ENCODE peak calls at places on chromosomes 6 and 20, in six cellular contexts. X, L, H, Y, F and B are unnamed samples.

GRCh38 chr20:51005214-51005613 is 17.7 kb downstream of the KCNG1 start:
- DNase-seq in L (no peak), F (no peak), Y (no peak), H (no peak), X (no peak), B (no peak)

GRCh38 chr6:109081516-109081915 is 13.1 kb downstream of the SESN1 start:
- DNase-seq in Y (no peak), H (no peak), X (no peak), L (no peak), F (no peak), B (no peak)

GRCh38 chr20:3539708-3540107 is 68.9 kb downstream of the ATRN start:
- DNase-seq in X (no peak), L (no peak), H (no peak), F (no peak), Y (no peak), B (peak)

GRCh38 chr6:161211380-161212035 is 62.4 kb downstream of the AGPAT4 start:
- DNase-seq in X (no peak), H (no peak), L (no peak), F (no peak), Y (no peak), B (no peak)

GRCh38 chr6:149213829-149214228 is 103.7 kb upstream of the TAB2 start:
- DNase-seq in H (peak), L (no peak), X (no peak), F (no peak), Y (no peak), B (no peak)

GRCh38 chr6:35497571-35498406 is 910 bp upstream of the TEAD3 start:
- DNase-seq in Y (peak), X (no peak), L (peak), F (peak), H (peak), B (peak)

GRCh38 chr6:33144373-33144772 is 47.9 kb downstream of the COL11A2 start:
- DNase-seq in F (no peak), H (no peak), L (no peak), Y (peak), X (no peak), B (no peak)

GRCh38 chr6:156033598-156033997 is 578.0 kb upstream of the NOX3 start:
- DNase-seq in H (no peak), L (no peak), Y (no peak), F (no peak), X (no peak), B (no peak)

GRCh38 chr6:156779206-156780116 is 2.3 kb downstream of the ARID1B start:
- DNase-seq in H (no peak), X (no peak), F (peak), Y (peak), L (peak), B (no peak)

GRCh38 chr20:37649017-37649416 is 44.8 kb upstream of the CTNNBL1 start:
- DNase-seq in X (no peak), F (peak), L (no peak), Y (no peak), H (no peak), B (no peak)

GRCh38 chr6:110270166-110270565 is 88.0 kb downstream of the METTL24 start:
- DNase-seq in H (peak), L (no peak), X (no peak), F (peak), Y (no peak), B (no peak)

GRCh38 chr6:78835817-78836216 is 31.5 kb upstream of the IRAK1BP1 start:
- DNase-seq in Y (peak), H (peak), F (no peak), L (no peak), X (no peak), B (no peak)

GRCh38 chr6:34664270-34664971 is 32.1 kb downstream of the ILRUN start:
- DNase-seq in F (no peak), H (peak), L (no peak), Y (no peak), X (no peak), B (no peak)

GRCh38 chr20:6919792-6920468 is 152.4 kb downstream of the BMP2 start:
- DNase-seq in H (no peak), L (no peak), X (peak), F (no peak), Y (no peak), B (no peak)

GRCh38 chr6:84018453-84019061 is 15.0 kb upstream of the MRAP2 start:
- DNase-seq in F (no peak), L (no peak), X (no peak), H (no peak), Y (peak), B (no peak)

GRCh38 chr6:84021625-84022024 is 11.9 kb upstream of the MRAP2 start:
- DNase-seq in X (no peak), Y (no peak), F (no peak), H (no peak), L (no peak), B (no peak)

GRCh38 chr6:84019812-84020211 is 13.8 kb upstream of the MRAP2 start:
- DNase-seq in F (no peak), L (no peak), H (no peak), Y (no peak), X (no peak), B (no peak)

GRCh38 chr6:84017709-84018452 is 15.7 kb upstream of the MRAP2 start:
- DNase-seq in Y (no peak), F (no peak), H (no peak), X (no peak), L (no peak), B (no peak)

DNA sequence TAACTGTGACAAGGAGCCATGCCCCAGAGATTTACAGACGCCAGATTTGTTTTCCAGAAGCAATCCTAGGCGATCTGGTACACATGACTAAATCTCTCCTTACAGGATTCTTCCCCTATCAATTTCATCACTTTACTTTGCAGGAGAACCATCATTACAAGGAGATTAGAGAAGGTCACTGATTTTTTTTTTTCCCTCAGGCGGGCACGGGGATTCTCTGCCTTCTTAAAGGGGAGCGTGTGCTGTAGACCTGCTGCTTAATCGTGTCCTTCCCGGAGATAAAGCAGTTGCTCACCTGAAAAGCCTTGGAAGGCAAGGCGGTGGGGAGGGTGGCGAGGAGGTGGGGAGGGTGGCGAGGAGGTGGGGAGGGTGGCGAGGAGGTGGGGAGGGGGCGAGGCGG is 14.4 kb upstream of the MRAP2 start:
- DNase-seq in L (no peak), H (no peak), Y (no peak), F (no peak), X (no peak), B (no peak)
- H3K4me3 ChIP-seq in L (no peak), H (no peak), Y (no peak), F (no peak), X (no peak), B (no peak)

DNA sequence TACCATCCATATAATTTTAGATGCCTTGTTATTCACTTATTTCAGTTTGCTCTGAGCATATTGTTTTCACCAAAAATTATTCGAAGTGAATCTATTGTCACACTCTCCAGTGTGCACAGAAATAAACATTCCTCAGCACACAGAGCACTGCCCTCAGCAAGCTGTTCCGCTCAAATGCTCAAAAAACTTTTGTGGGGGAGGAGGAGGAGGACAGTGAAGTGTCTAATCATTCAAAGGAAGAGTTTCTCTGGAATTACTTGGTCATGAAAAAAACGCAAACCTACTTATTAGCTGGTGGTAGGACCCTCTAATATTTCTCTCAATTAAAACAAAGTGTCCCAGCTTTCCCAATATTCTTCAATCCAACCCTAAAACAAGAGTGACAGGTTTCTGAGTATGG is 88.3 kb downstream of the DTNBP1 start:
- DNase-seq in H (no peak), L (no peak), X (no peak), Y (no peak), F (no peak), B (no peak)
- H3K4me3 ChIP-seq in H (no peak), L (no peak), X (no peak), Y (no peak), F (no peak), B (no peak)

DNA sequence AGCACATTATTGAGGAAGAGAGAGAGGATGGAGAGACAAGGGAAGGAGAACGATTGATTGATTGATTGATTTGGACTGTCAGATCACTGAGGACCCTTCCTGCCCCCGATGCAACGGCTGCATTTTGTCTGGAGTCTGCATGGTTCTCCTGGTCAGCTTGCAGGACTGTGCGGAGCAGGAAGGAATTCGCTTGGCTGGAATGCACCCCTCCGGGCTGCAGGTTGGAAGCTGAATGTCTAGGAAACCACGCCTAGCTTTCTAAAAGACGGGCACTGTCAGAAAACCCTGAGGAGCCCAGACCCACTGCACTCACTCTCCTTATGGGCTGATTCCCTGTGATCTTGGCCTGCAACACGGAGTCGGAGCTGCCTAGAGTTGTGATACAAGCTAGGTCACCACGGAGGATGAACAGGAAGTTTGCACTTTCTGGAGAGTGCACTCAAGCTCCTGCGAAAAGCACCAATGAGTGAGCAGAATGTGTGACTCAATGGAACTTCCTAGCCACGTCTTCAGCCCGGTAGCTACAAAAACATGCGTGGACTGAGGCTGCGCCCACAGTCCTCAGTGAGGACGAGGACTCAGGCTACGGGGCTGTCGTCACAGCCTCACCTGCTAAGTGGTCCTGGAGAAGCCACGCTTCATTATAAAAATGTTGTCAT is 14.4 kb downstream of the DACT2 start:
- DNase-seq in Y (no peak), X (no peak), H (no peak), F (no peak), L (no peak), B (no peak)
- H3K4me3 ChIP-seq in Y (no peak), X (no peak), H (no peak), F (no peak), L (no peak), B (no peak)

DNA sequence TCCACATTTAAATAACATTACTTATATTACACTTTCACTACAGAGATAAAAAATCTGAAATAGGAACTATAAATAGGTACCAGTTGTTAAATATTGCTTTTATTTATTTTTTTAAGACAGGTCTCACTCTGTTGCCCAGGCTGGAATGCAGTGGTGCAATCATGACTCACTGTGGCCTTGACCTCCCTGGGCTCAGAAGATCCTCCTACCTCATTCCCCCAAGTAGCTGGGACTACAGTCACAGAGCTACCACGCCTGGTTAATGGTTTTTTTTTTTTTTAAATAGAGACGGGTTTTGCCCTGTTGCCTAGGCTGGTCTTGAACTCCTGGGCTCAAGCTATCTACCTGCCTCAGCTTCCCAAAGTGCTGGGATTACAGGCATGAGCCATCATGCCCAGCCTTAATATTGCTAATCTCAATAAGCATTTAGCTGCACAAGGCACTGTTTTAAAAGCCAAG is 17.3 kb downstream of the EEF1E1 start:
- DNase-seq in Y (peak), X (no peak), F (no peak), H (peak), L (no peak), B (peak)
- H3K4me3 ChIP-seq in Y (no peak), X (no peak), F (no peak), H (no peak), L (no peak), B (no peak)

GRCh38 chr6:43367245-43367984 is 2.0 kb downstream of the ZNF318 start:
- DNase-seq in X (no peak), F (no peak), H (peak), Y (no peak), L (no peak), B (no peak)
- H3K4me3 ChIP-seq in X (peak), F (peak), H (no peak), Y (peak), L (no peak), B (no peak)